ENCODE peak calls at places on chromosomes 13 and 19, in nine cellular contexts. I, F, L, A, N, C, X, V and R are unnamed samples.

GRCh38 chr19:7744199-7744786 is 3.0 kb downstream of the CD209 start:
- DNase-seq in I (no peak), A (no peak), N (no peak), V (no peak), X (no peak), F (no peak), C (no peak), L (no peak), R (no peak)

GRCh38 chr13:103386341-103386740 is 320.1 kb upstream of the SLC10A2 start:
- DNase-seq in N (no peak), I (peak), C (no peak), V (no peak), A (no peak), L (peak), X (no peak), F (peak), R (peak)

GRCh38 chr13:78586706-78587105 is 16.6 kb downstream of the POU4F1 start:
- DNase-seq in L (no peak), C (no peak), I (no peak), A (no peak), X (no peak), N (no peak), F (no peak), V (no peak), R (no peak)

GRCh38 chr19:8575467-8575997 is 1.7 kb downstream of the MYO1F start:
- DNase-seq in L (peak), N (no peak), C (no peak), F (peak), V (no peak), X (peak), A (no peak), I (peak), R (no peak)

GRCh38 chr13:102039264-102039663 is 362.6 kb downstream of the FGF14 start:
- DNase-seq in L (no peak), V (no peak), X (no peak), C (no peak), F (no peak), I (no peak), A (no peak), N (no peak), R (no peak)

GRCh38 chr13:28385362-28385761 is 109.6 kb downstream of the FLT1 start:
- DNase-seq in C (no peak), F (no peak), N (no peak), L (no peak), A (no peak), I (no peak), X (no peak), V (no peak), R (no peak)

GRCh38 chr19:4829001-4829712 is 2.4 kb downstream of the TICAM1 start:
- DNase-seq in N (no peak), C (no peak), V (no peak), I (no peak), F (no peak), X (no peak), A (no peak), L (no peak), R (no peak)

GRCh38 chr13:28552288-28552687 is 57.4 kb upstream of the FLT1 start:
- DNase-seq in F (no peak), L (no peak), I (no peak), C (no peak), N (no peak), A (no peak), V (no peak), X (no peak), R (no peak)

GRCh38 chr13:50893211-50893852 is 16.3 kb upstream of the RNASEH2B start:
- DNase-seq in X (peak), A (no peak), C (no peak), L (no peak), F (peak), N (no peak), V (no peak), I (peak), R (no peak)

GRCh38 chr19:49915271-49915670 is 13.7 kb upstream of the ATF5 start:
- DNase-seq in V (no peak), X (no peak), C (no peak), L (no peak), A (no peak), F (no peak), N (no peak), I (no peak), R (no peak)

GRCh38 chr13:104594801-104595200 is 1528.6 kb upstream of the SLC10A2 start:
- DNase-seq in A (no peak), I (peak), L (no peak), V (no peak), C (no peak), N (no peak), X (no peak), F (no peak), R (no peak)

GRCh38 chr19:36851898-36852297 is 1.2 kb downstream of the ZNF345 start:
- DNase-seq in C (no peak), L (no peak), X (no peak), I (no peak), N (no peak), V (no peak), A (no peak), F (no peak), R (no peak)

GRCh38 chr13:25882732-25883357 is 169.0 kb downstream of the SHISA2 start:
- DNase-seq in C (no peak), V (no peak), N (no peak), I (no peak), F (no peak), X (no peak), L (no peak), A (no peak), R (no peak)

GRCh38 chr13:30148171-30148754 is 159.1 kb downstream of the KATNAL1 start:
- DNase-seq in A (no peak), C (no peak), N (no peak), X (peak), F (no peak), L (no peak), I (no peak), V (no peak), R (no peak)

GRCh38 chr13:110126391-110126961 is 180.5 kb downstream of the COL4A1 start:
- DNase-seq in N (peak), C (no peak), I (peak), L (peak), F (peak), X (no peak), A (peak), V (no peak), R (peak)

GRCh38 chr19:33528404-33528803 is 6.8 kb upstream of the PEPD start:
- DNase-seq in F (no peak), L (no peak), N (no peak), X (no peak), C (no peak), V (no peak), A (no peak), I (no peak), R (no peak)

GRCh38 chr19:41575998-41576397 is at the start of gene CEACAM21:
- DNase-seq in N (no peak), F (no peak), C (no peak), X (peak), I (no peak), L (no peak), V (peak), A (no peak), R (no peak)

GRCh38 chr13:25489238-25489637 is 117.5 kb downstream of the ATP8A2 start:
- DNase-seq in L (no peak), I (no peak), N (no peak), V (no peak), C (no peak), A (no peak), X (no peak), F (no peak), R (no peak)

GRCh38 chr13:27403727-27404385 is 20.6 kb upstream of the GTF3A start:
- DNase-seq in C (no peak), X (no peak), N (no peak), L (no peak), I (no peak), F (no peak), A (no peak), V (no peak), R (no peak)

GRCh38 chr19:10191347-10191746 is 3.4 kb downstream of the DNMT1 start:
- DNase-seq in L (no peak), C (peak), A (no peak), X (no peak), F (peak), N (no peak), V (no peak), I (peak), R (no peak)

GRCh38 chr13:71856548-71856947 is 10.5 kb downstream of the DACH1 start:
- DNase-seq in F (no peak), A (no peak), I (no peak), C (no peak), X (no peak), V (no peak), L (no peak), N (no peak), R (no peak)

GRCh38 chr19:53365899-53366493 is 491 bp downstream of the ZNF525 start:
- DNase-seq in A (no peak), V (peak), X (no peak), F (no peak), I (peak), C (no peak), N (no peak), L (no peak), R (peak)

GRCh38 chr19:53365134-53365898 is at the start of gene ZNF525:
- DNase-seq in F (peak), A (peak), L (peak), N (peak), V (peak), X (peak), I (peak), C (peak), R (peak)
- H3K4me3 ChIP-seq in F (peak), A (peak), L (peak), N (peak), V (peak), X (peak), I (peak), C (peak), R (peak)

DNA sequence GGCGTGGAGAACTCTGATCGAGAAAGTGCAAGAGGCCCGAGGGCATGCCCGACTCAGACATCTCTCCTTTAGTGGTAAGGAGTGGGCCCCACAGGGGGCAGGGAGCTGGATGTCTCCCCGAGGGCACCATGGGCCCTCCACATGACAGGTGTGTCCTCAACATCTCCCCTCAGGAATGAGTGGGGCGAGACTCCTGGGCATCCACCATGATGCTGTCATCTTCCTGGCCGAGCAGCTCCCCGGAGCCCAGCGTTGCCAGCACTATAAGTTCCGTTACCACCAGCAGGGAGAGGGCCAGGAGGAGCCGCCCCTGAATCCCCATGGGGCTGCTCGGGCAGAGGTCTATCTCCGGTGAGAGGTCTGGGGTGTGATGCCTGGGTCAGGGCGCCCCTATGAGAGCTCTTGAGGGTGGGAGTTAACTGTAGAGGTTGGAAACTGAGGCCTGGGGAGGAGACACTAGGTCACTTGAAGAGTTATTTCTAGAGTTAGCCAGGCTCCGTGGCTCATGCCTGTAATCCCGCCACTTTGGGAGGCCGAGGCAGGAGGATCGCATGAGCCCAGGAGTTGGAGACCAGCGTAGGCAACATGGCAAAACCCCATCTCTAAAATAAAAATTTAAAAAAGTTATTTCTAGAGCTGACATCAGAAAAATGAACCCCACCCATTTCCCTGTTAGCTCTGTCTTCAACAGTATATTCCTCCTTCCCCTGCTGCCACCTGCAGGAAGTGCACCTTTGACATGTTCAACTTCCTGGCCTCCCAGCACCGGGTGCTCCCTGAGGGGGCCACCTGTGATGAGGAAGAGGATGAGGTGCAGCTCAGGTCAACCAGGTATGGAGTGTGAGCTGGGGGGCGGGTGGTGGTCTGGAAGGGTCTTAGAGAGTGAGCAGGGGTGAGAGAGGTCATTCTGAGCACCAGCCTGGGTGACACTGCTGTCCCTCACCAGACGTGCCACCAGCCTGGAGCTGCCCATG is 5.1 kb downstream of the IGFLR1 start:
- DNase-seq in I (no peak), L (no peak), N (no peak), C (no peak), X (no peak), F (no peak), A (no peak), V (peak), R (peak)
- TF ChIP-seq CTCF in I (no peak), L (peak), N (no peak), C (no peak), X (peak), F (no peak), A (no peak), V (no peak), R (peak)

GRCh38 chr13:31322702-31323101 is 122.9 kb downstream of the B3GLCT start:
- DNase-seq in F (peak), A (no peak), V (no peak), I (no peak), C (no peak), L (peak), N (no peak), X (no peak), R (peak)
- H3K4me3 ChIP-seq in F (no peak), A (no peak), V (no peak), I (no peak), C (no peak), L (no peak), N (no peak), X (no peak), R (no peak)

GRCh38 chr19:16495982-16496612 is at the start of the genes C19orf44 and CALR3:
- DNase-seq in F (peak), V (peak), X (peak), C (peak), N (peak), A (peak), I (peak), L (peak), R (peak)
- TF ChIP-seq CTCF in F (no peak), V (no peak), X (no peak), C (peak), N (no peak), A (no peak), I (no peak), L (no peak), R (peak)

GRCh38 chr19:30227071-30227621 is 145.0 kb upstream of the ZNF536 start:
- DNase-seq in A (no peak), C (no peak), V (no peak), L (no peak), X (no peak), I (no peak), N (no peak), F (no peak), R (no peak)

GRCh38 chr19:30223866-30224688 is 148.1 kb upstream of the ZNF536 start:
- DNase-seq in I (no peak), C (no peak), N (no peak), L (no peak), F (no peak), V (no peak), X (no peak), A (no peak), R (no peak)

GRCh38 chr19:30226464-30227070 is 145.6 kb upstream of the ZNF536 start:
- DNase-seq in N (no peak), F (no peak), I (no peak), A (no peak), X (no peak), C (no peak), L (no peak), V (no peak), R (no peak)

GRCh38 chr19:30224689-30225606 is 147.2 kb upstream of the ZNF536 start:
- DNase-seq in F (no peak), A (no peak), X (no peak), C (no peak), V (no peak), N (no peak), I (no peak), L (no peak), R (no peak)

GRCh38 chr19:30225615-30226463 is 146.3 kb upstream of the ZNF536 start:
- DNase-seq in N (no peak), F (no peak), I (no peak), X (no peak), C (no peak), V (no peak), L (no peak), A (no peak), R (no peak)
- H3K4me3 ChIP-seq in N (no peak), F (no peak), I (no peak), X (no peak), C (peak), V (no peak), L (no peak), A (peak), R (no peak)

DNA sequence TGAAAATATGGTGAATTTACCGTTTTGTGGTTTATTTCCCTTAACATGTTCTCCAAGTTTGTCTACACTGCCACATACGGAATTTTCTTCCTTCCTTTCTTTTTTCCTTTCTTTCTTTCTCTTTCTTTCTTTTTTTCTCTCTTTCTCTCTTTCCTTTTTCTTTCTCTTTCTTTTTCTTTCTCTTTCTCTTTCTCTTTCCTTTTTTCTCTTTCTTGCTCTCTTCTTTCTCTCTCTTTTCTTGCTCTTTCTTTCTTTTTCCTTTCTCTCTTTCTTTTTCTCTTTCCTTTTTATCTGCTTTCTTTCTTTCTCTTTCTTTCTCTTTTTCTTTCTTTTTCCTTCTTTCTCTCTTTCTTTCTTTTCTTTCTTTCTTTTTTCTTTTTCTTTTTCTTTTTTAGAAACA is 1962.3 kb upstream of the PCDH20 start:
- DNase-seq in L (no peak), F (no peak), N (no peak), C (no peak), A (no peak), V (no peak), I (no peak), X (no peak), R (no peak)
- TF ChIP-seq CTCF in L (no peak), F (no peak), N (no peak), C (no peak), A (no peak), V (no peak), I (no peak), X (peak), R (no peak)